ENCODE peak calls at places on chromosomes 6 and 20, in nine cellular contexts. One of them, this sample, is unnamed.

GRCh38 chr6:139173172-139173571 is 38.3 kb downstream of the HECA start:
- DNase-seq in dorsolateral prefrontal cortex: no peak
- DNase-seq in GM12865: peak
- DNase-seq in neural progenitor cell: no peak
- DNase-seq in PC-3: peak
- DNase-seq in fibroblast of pulmonary artery: no peak
- DNase-seq in foreskin fibroblast: no peak
- DNase-seq in mammary epithelial cell: no peak
- DNase-seq in GM23338: no peak
- DNase-seq in this sample: peak

GRCh38 chr6:151093706-151094105 is 146.1 kb upstream of the AKAP12 start:
- DNase-seq in dorsolateral prefrontal cortex: no peak
- DNase-seq in GM12865: no peak
- DNase-seq in neural progenitor cell: no peak
- DNase-seq in PC-3: no peak
- DNase-seq in fibroblast of pulmonary artery: no peak
- DNase-seq in foreskin fibroblast: no peak
- DNase-seq in mammary epithelial cell: no peak
- DNase-seq in GM23338: no peak
- DNase-seq in this sample: no peak

GRCh38 chr6:137978252-137978896 is 111.3 kb downstream of the TNFAIP3 start:
- DNase-seq in dorsolateral prefrontal cortex: no peak
- DNase-seq in GM12865: peak
- DNase-seq in neural progenitor cell: no peak
- DNase-seq in PC-3: peak
- DNase-seq in fibroblast of pulmonary artery: no peak
- DNase-seq in foreskin fibroblast: no peak
- DNase-seq in mammary epithelial cell: peak
- DNase-seq in GM23338: no peak
- DNase-seq in this sample: peak

GRCh38 chr6:151451417-151451949 is 443 bp downstream of the RMND1 start:
- DNase-seq in dorsolateral prefrontal cortex: no peak
- DNase-seq in GM12865: no peak
- DNase-seq in neural progenitor cell: no peak
- DNase-seq in PC-3: no peak
- DNase-seq in fibroblast of pulmonary artery: no peak
- DNase-seq in foreskin fibroblast: no peak
- DNase-seq in mammary epithelial cell: no peak
- DNase-seq in GM23338: no peak
- DNase-seq in this sample: no peak

GRCh38 chr6:107399927-107400326 is 59.4 kb downstream of the PDSS2 start:
- DNase-seq in dorsolateral prefrontal cortex: no peak
- DNase-seq in GM12865: no peak
- DNase-seq in neural progenitor cell: peak
- DNase-seq in PC-3: no peak
- DNase-seq in fibroblast of pulmonary artery: no peak
- DNase-seq in foreskin fibroblast: no peak
- DNase-seq in mammary epithelial cell: no peak
- DNase-seq in GM23338: peak
- DNase-seq in this sample: no peak

GRCh38 chr6:137341721-137342195 is 122.6 kb upstream of the IFNGR1 start:
- DNase-seq in dorsolateral prefrontal cortex: peak
- DNase-seq in GM12865: peak
- DNase-seq in neural progenitor cell: peak
- DNase-seq in PC-3: peak
- DNase-seq in fibroblast of pulmonary artery: peak
- DNase-seq in foreskin fibroblast: peak
- DNase-seq in mammary epithelial cell: no peak
- DNase-seq in GM23338: peak
- DNase-seq in this sample: peak

GRCh38 chr6:119865466-119866350 is 516.1 kb upstream of the MAN1A1 start:
- DNase-seq in dorsolateral prefrontal cortex: no peak
- DNase-seq in GM12865: no peak
- DNase-seq in neural progenitor cell: no peak
- DNase-seq in PC-3: peak
- DNase-seq in fibroblast of pulmonary artery: no peak
- DNase-seq in foreskin fibroblast: no peak
- DNase-seq in mammary epithelial cell: peak
- DNase-seq in GM23338: no peak
- DNase-seq in this sample: peak

GRCh38 chr6:16752206-16752867 is 8.9 kb downstream of the ATXN1 start:
- DNase-seq in dorsolateral prefrontal cortex: no peak
- DNase-seq in GM12865: no peak
- DNase-seq in neural progenitor cell: no peak
- DNase-seq in PC-3: peak
- DNase-seq in fibroblast of pulmonary artery: peak
- DNase-seq in foreskin fibroblast: peak
- DNase-seq in mammary epithelial cell: peak
- DNase-seq in GM23338: no peak
- DNase-seq in this sample: peak

GRCh38 chr20:17562804-17563305 is 7.0 kb upstream of the DSTN start:
- DNase-seq in dorsolateral prefrontal cortex: no peak
- DNase-seq in GM12865: no peak
- DNase-seq in neural progenitor cell: no peak
- DNase-seq in PC-3: peak
- DNase-seq in fibroblast of pulmonary artery: peak
- DNase-seq in foreskin fibroblast: peak
- DNase-seq in mammary epithelial cell: peak
- DNase-seq in GM23338: no peak
- DNase-seq in this sample: peak

GRCh38 chr20:23116301-23117089 is 30.4 kb upstream of the CD93 start:
- DNase-seq in dorsolateral prefrontal cortex: no peak
- DNase-seq in GM12865: no peak
- DNase-seq in neural progenitor cell: no peak
- DNase-seq in PC-3: peak
- DNase-seq in fibroblast of pulmonary artery: peak
- DNase-seq in foreskin fibroblast: peak
- DNase-seq in mammary epithelial cell: peak
- DNase-seq in GM23338: no peak
- DNase-seq in this sample: peak

GRCh38 chr6:128572286-128572685 is 51.9 kb upstream of the PTPRK start:
- DNase-seq in dorsolateral prefrontal cortex: no peak
- DNase-seq in GM12865: no peak
- DNase-seq in neural progenitor cell: no peak
- DNase-seq in PC-3: peak
- DNase-seq in fibroblast of pulmonary artery: no peak
- DNase-seq in foreskin fibroblast: peak
- DNase-seq in mammary epithelial cell: no peak
- DNase-seq in GM23338: no peak
- DNase-seq in this sample: no peak

GRCh38 chr6:7910654-7911344 is at the start of gene TXNDC5:
- DNase-seq in dorsolateral prefrontal cortex: peak
- DNase-seq in GM12865: peak
- DNase-seq in neural progenitor cell: peak
- DNase-seq in PC-3: peak
- DNase-seq in fibroblast of pulmonary artery: peak
- DNase-seq in foreskin fibroblast: peak
- DNase-seq in mammary epithelial cell: peak
- DNase-seq in GM23338: peak
- DNase-seq in this sample: peak

GRCh38 chr20:14454296-14454695 is 116.9 kb upstream of the FLRT3 start:
- DNase-seq in dorsolateral prefrontal cortex: no peak
- DNase-seq in GM12865: no peak
- DNase-seq in neural progenitor cell: no peak
- DNase-seq in PC-3: no peak
- DNase-seq in fibroblast of pulmonary artery: no peak
- DNase-seq in foreskin fibroblast: no peak
- DNase-seq in mammary epithelial cell: no peak
- DNase-seq in GM23338: no peak
- DNase-seq in this sample: no peak

GRCh38 chr20:40471261-40471629 is 217.8 kb downstream of the MAFB start:
- DNase-seq in dorsolateral prefrontal cortex: no peak
- DNase-seq in GM12865: peak
- DNase-seq in neural progenitor cell: peak
- DNase-seq in PC-3: no peak
- DNase-seq in fibroblast of pulmonary artery: no peak
- DNase-seq in foreskin fibroblast: no peak
- DNase-seq in mammary epithelial cell: no peak
- DNase-seq in GM23338: peak
- DNase-seq in this sample: peak
- TF ChIP-seq CTCF in dorsolateral prefrontal cortex: no peak
- TF ChIP-seq CTCF in GM12865: no peak
- TF ChIP-seq CTCF in neural progenitor cell: peak
- TF ChIP-seq CTCF in PC-3: no peak
- TF ChIP-seq CTCF in fibroblast of pulmonary artery: no peak
- TF ChIP-seq CTCF in foreskin fibroblast: no peak
- TF ChIP-seq CTCF in mammary epithelial cell: peak
- TF ChIP-seq CTCF in GM23338: peak
- TF ChIP-seq CTCF in this sample: peak

GRCh38 chr6:32128751-32129296 is 778 bp upstream of the ATF6B start:
- DNase-seq in dorsolateral prefrontal cortex: no peak
- DNase-seq in GM12865: no peak
- DNase-seq in neural progenitor cell: no peak
- DNase-seq in PC-3: no peak
- DNase-seq in fibroblast of pulmonary artery: no peak
- DNase-seq in foreskin fibroblast: no peak
- DNase-seq in mammary epithelial cell: no peak
- DNase-seq in GM23338: no peak
- DNase-seq in this sample: no peak
- H3K4me3 ChIP-seq in dorsolateral prefrontal cortex: peak
- H3K4me3 ChIP-seq in GM12865: no peak
- H3K4me3 ChIP-seq in neural progenitor cell: peak
- H3K4me3 ChIP-seq in PC-3: peak
- H3K4me3 ChIP-seq in fibroblast of pulmonary artery: peak
- H3K4me3 ChIP-seq in foreskin fibroblast: peak
- H3K4me3 ChIP-seq in mammary epithelial cell: peak
- H3K4me3 ChIP-seq in GM23338: peak
- H3K4me3 ChIP-seq in this sample: peak

DNA sequence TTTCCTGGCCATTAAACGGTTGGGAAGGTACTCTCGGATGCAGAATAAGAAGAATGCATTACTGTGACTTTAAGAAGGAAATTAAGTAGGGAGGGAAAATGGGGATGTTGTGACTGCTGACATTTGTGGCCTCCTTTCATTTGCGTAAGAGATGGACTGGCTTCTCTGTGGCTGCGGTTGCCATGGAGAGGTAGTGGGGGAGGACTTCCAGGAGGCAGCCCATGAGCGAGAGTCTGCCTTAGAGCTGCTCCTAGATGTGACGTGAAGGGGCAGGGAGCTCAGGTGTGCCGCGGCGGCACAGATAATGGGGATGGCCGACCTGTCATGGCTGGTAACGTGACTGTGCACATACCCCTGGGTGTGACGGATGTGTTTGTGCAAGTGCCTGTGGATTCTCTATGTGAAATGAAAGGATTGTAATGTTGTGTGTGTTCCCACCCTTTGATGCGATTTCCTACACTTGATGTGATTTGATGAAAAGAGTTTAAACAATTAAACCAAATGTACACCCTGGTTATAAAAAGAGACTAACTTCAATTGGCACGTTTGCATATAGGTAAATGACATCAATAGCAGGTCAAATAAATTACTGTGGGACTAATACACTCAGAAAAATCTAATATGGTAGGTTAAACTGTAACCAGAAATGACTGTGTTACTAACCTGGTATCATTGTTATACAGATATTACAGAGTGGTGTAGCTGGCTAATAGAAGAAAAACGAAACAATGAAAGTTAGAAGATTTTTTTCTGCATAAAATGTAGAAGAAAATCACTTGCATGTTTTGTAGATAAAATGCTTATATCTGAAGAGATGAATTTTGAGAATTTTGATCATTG is 48.9 kb downstream of the HIVEP1 start:
- DNase-seq in dorsolateral prefrontal cortex: peak
- DNase-seq in GM12865: peak
- DNase-seq in neural progenitor cell: peak
- DNase-seq in PC-3: no peak
- DNase-seq in fibroblast of pulmonary artery: peak
- DNase-seq in foreskin fibroblast: no peak
- DNase-seq in mammary epithelial cell: no peak
- DNase-seq in GM23338: peak
- DNase-seq in this sample: peak
- TF ChIP-seq CTCF in dorsolateral prefrontal cortex: no peak
- TF ChIP-seq CTCF in GM12865: no peak
- TF ChIP-seq CTCF in neural progenitor cell: no peak
- TF ChIP-seq CTCF in PC-3: no peak
- TF ChIP-seq CTCF in fibroblast of pulmonary artery: no peak
- TF ChIP-seq CTCF in foreskin fibroblast: no peak
- TF ChIP-seq CTCF in mammary epithelial cell: no peak
- TF ChIP-seq CTCF in GM23338: no peak
- TF ChIP-seq CTCF in this sample: no peak

GRCh38 chr20:5074050-5074674 is 45.6 kb downstream of the PCNA start:
- DNase-seq in dorsolateral prefrontal cortex: no peak
- DNase-seq in GM12865: peak
- DNase-seq in neural progenitor cell: no peak
- DNase-seq in PC-3: no peak
- DNase-seq in fibroblast of pulmonary artery: no peak
- DNase-seq in foreskin fibroblast: no peak
- DNase-seq in mammary epithelial cell: no peak
- DNase-seq in GM23338: no peak
- DNase-seq in this sample: no peak

GRCh38 chr20:5078399-5078958 is 41.3 kb downstream of the PCNA start:
- DNase-seq in dorsolateral prefrontal cortex: peak
- DNase-seq in GM12865: peak
- DNase-seq in neural progenitor cell: no peak
- DNase-seq in PC-3: peak
- DNase-seq in fibroblast of pulmonary artery: peak
- DNase-seq in foreskin fibroblast: no peak
- DNase-seq in mammary epithelial cell: peak
- DNase-seq in GM23338: no peak
- DNase-seq in this sample: peak

GRCh38 chr20:5081196-5081595 is 38.6 kb downstream of the PCNA start:
- DNase-seq in dorsolateral prefrontal cortex: no peak
- DNase-seq in GM12865: no peak
- DNase-seq in neural progenitor cell: no peak
- DNase-seq in PC-3: no peak
- DNase-seq in fibroblast of pulmonary artery: no peak
- DNase-seq in foreskin fibroblast: no peak
- DNase-seq in mammary epithelial cell: no peak
- DNase-seq in GM23338: peak
- DNase-seq in this sample: no peak

GRCh38 chr20:5080384-5080877 is 39.3 kb downstream of the PCNA start:
- DNase-seq in dorsolateral prefrontal cortex: peak
- DNase-seq in GM12865: peak
- DNase-seq in neural progenitor cell: no peak
- DNase-seq in PC-3: no peak
- DNase-seq in fibroblast of pulmonary artery: peak
- DNase-seq in foreskin fibroblast: peak
- DNase-seq in mammary epithelial cell: no peak
- DNase-seq in GM23338: no peak
- DNase-seq in this sample: no peak

GRCh38 chr20:5077761-5078387 is 41.9 kb downstream of the PCNA start:
- DNase-seq in dorsolateral prefrontal cortex: no peak
- DNase-seq in GM12865: peak
- DNase-seq in neural progenitor cell: no peak
- DNase-seq in PC-3: no peak
- DNase-seq in fibroblast of pulmonary artery: no peak
- DNase-seq in foreskin fibroblast: no peak
- DNase-seq in mammary epithelial cell: no peak
- DNase-seq in GM23338: no peak
- DNase-seq in this sample: no peak
- H3K4me3 ChIP-seq in dorsolateral prefrontal cortex: no peak
- H3K4me3 ChIP-seq in GM12865: no peak
- H3K4me3 ChIP-seq in neural progenitor cell: no peak
- H3K4me3 ChIP-seq in PC-3: no peak
- H3K4me3 ChIP-seq in fibroblast of pulmonary artery: no peak
- H3K4me3 ChIP-seq in foreskin fibroblast: no peak
- H3K4me3 ChIP-seq in mammary epithelial cell: no peak
- H3K4me3 ChIP-seq in GM23338: no peak
- H3K4me3 ChIP-seq in this sample: no peak

GRCh38 chr20:407097-407952 is 774 bp upstream of the RBCK1 start:
- DNase-seq in dorsolateral prefrontal cortex: peak
- DNase-seq in GM12865: peak
- DNase-seq in neural progenitor cell: peak
- DNase-seq in PC-3: peak
- DNase-seq in fibroblast of pulmonary artery: peak
- DNase-seq in foreskin fibroblast: peak
- DNase-seq in mammary epithelial cell: peak
- DNase-seq in GM23338: peak
- DNase-seq in this sample: peak
- TF ChIP-seq CTCF in dorsolateral prefrontal cortex: no peak
- TF ChIP-seq CTCF in GM12865: peak
- TF ChIP-seq CTCF in neural progenitor cell: peak
- TF ChIP-seq CTCF in PC-3: peak
- TF ChIP-seq CTCF in fibroblast of pulmonary artery: peak
- TF ChIP-seq CTCF in foreskin fibroblast: peak
- TF ChIP-seq CTCF in mammary epithelial cell: peak
- TF ChIP-seq CTCF in GM23338: peak
- TF ChIP-seq CTCF in this sample: peak

This sample was measured in epithelial cell of esophagus.